ENCODE peak calls at places on chromosomes 12 and 14, in four cellular contexts. F, B, D and E are unnamed samples.
A peak's percentile ranks its signal among the peaks of the same experiment; 100 is the strongest.

GRCh38 chr12:64810831-64811230 is 13.6 kb upstream of the TBC1D30 start:
- DNase-seq in F (no peak), B (no peak), D (peak; percentile 93), E (no peak)

GRCh38 chr12:89245090-89245489 is 107.2 kb downstream of the DUSP6 start:
- DNase-seq in F (peak; percentile 58), B (no peak), D (no peak), E (no peak)

GRCh38 chr12:52636592-52637258 is 15.3 kb downstream of the KRT2 start:
- DNase-seq in F (no peak), B (peak; percentile 17), D (no peak), E (no peak)

GRCh38 chr14:97976861-97977260 is 1179.7 kb downstream of the VRK1 start:
- DNase-seq in F (no peak), B (no peak), D (no peak), E (no peak)

GRCh38 chr12:124388679-124389536 is 94.0 kb downstream of the RFLNA start:
- DNase-seq in F (peak; percentile 94), B (peak; percentile 97), D (peak; percentile 79), E (peak; percentile 94)

GRCh38 chr14:32426596-32427408 is 97.7 kb downstream of the AKAP6 start:
- DNase-seq in F (no peak), B (peak; percentile 76), D (peak; percentile 17), E (no peak)

GRCh38 chr14:100404419-100404818 is 81.3 kb downstream of the SLC25A47 start:
- DNase-seq in F (no peak), B (no peak), D (no peak), E (no peak)

GRCh38 chr12:27382126-27382795 is 49.6 kb downstream of the BMAL2 start:
- DNase-seq in F (no peak), B (no peak), D (peak; percentile 33), E (peak; percentile 35)

GRCh38 chr12:113670742-113671141 is 199.1 kb upstream of the LHX5 start:
- DNase-seq in F (no peak), B (no peak), D (no peak), E (no peak)

GRCh38 chr12:15152864-15153263 is 68.4 kb downstream of the RERG start:
- DNase-seq in F (peak; percentile 84), B (no peak), D (peak; percentile 39), E (peak; percentile 77)

GRCh38 chr14:97655169-97655948 is 858.2 kb downstream of the VRK1 start:
- DNase-seq in F (no peak), B (no peak), D (peak; percentile 25), E (no peak)

GRCh38 chr12:87802721-87803011 is 226.5 kb downstream of the C12orf50 start:
- DNase-seq in F (no peak), B (no peak), D (peak; percentile 17), E (no peak)
- H3K4me3 ChIP-seq in F (no peak overlapping the region), B (no peak overlapping the region), D (no peak overlapping the region), E (no peak overlapping the region)

GRCh38 chr14:75456069-75457023 is 28.5 kb downstream of the JDP2 start:
- DNase-seq in F (no peak), B (peak; percentile 52), D (no peak), E (no peak)

GRCh38 chr14:75454963-75455546 is 27.2 kb downstream of the JDP2 start:
- DNase-seq in F (peak; percentile 85), B (peak; percentile 89), D (peak; percentile 12), E (peak; percentile 68)

GRCh38 chr14:75452324-75452723 is 24.5 kb downstream of the JDP2 start:
- DNase-seq in F (peak; percentile 29), B (peak; percentile 68), D (no peak), E (peak; percentile 14)

GRCh38 chr14:75452900-75453816 is 25.3 kb downstream of the JDP2 start:
- DNase-seq in F (peak; percentile 97), B (peak; percentile 81), D (peak; percentile 5), E (peak; percentile 75)

DNA sequence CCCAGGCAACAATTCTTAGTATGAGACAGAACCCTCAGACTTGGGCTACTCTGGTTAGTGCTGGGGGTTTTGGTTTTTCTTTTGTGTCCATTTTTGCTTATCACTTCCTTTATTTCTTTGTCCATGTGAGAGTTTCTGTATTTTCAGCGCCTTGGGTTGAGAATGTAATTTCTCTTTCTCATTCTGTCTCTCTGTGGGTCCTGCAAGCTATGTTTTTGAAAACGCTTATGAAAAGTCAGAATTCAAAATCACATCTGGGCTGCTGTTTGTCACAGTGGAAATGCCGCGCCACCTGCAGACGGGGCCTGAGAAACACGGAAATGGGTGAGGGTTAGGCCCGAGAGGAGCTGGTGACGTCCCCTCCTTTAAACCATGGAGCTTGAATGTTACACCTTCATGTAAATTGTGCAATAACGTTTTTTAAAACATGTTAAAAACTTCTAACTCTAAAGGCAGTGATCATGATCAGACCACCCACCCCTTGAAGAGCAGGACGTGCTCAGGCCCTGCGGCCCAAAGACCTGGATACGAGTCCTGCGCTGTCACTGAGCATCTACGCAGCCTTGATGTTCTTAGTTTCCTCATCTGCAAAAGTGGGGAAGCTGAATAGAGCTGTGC is 26.1 kb downstream of the JDP2 start:
- DNase-seq in F (no peak), B (no peak), D (no peak), E (no peak)
- TF ChIP-seq CTCF in F (no peak), B (no peak), D (no peak), E (no peak)

DNA sequence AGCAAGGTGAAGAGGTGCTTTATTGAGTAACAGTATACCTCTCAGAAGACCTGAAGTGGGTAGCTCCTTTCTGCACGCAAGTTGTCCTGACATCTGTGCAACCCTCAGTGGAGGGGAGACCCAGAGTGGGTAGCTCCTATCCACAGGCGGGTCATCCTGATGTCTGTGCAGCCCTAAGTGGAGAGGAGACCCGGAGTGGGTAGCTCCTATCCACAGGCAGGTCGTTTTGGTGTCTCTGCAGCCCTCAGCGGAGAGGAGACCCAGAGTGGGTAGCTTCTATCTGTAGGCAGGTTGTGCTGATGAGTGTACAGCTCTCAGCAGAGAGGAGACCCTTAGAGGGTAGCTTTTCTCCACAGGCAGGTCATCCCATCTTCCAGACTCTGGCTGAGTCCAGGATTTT is 45.1 kb upstream of the PRPF39 start:
- DNase-seq in F (no peak), B (no peak), D (no peak), E (no peak)
- H3K4me3 ChIP-seq in F (no peak overlapping the region), B (no peak overlapping the region), D (no peak overlapping the region), E (no peak overlapping the region)

GRCh38 chr12:31324845-31325523 is 966 bp downstream of the SINHCAF start:
- DNase-seq in F (peak; percentile 67), B (peak; percentile 79), D (peak; percentile 47), E (peak; percentile 71)

GRCh38 chr12:31325524-31325875 is 450 bp downstream of the SINHCAF start:
- DNase-seq in F (no peak), B (peak; percentile 64), D (no peak), E (no peak)

GRCh38 chr12:31323466-31324115 is 2.4 kb downstream of the SINHCAF start:
- DNase-seq in F (peak; percentile 19), B (peak; percentile 62), D (no peak), E (peak; percentile 35)

GRCh38 chr12:31322651-31323248 is 3.2 kb downstream of the SINHCAF start:
- DNase-seq in F (peak; percentile 54), B (peak; percentile 58), D (no peak), E (peak; percentile 46)

DNA sequence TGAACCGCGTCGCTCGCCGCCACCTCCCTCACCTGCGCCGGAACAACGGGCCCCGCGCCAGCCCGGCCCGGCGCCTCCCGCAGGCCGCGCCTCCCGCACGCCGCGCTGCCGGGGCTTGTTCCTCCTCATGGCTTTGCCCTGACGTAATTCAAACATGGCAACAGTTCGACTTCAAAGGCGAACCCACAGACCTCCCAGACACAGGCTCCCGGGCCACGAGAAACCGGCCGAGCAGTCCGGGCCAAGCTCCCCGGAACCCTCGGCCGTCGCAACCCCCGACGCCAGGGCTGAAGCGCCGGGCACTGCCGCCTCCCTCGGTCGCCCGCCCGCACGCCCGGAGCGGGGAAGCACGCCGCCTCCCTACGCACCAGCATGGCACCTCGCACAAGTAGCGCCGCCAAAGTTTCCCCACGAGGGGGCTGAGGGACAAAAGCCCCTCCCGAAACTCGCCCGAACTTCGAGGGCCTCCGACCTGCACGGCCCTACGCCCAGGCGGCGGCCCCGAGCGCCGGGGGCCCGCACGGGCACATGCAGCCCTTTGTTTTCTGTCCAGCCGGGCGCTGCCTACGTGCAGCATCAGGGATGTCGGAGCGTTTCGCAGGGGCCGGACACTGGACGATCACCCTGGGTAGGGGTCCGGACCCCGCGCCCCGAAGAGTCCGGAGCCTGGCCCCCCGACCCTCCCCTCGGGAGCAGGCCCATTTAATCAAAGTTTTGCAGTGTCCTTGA is 1.7 kb downstream of the SINHCAF start:
- DNase-seq in F (peak; percentile 85), B (peak; percentile 76), D (peak; percentile 65), E (peak; percentile 81)
- TF ChIP-seq CTCF in F (no peak), B (peak; percentile 5), D (no peak), E (no peak)

GRCh38 chr12:11813422-11813813 is 163.9 kb downstream of the ETV6 start:
- DNase-seq in F (peak; percentile 13), B (peak; percentile 59), D (no peak), E (no peak)
- H3K4me3 ChIP-seq in F (no peak overlapping the region), B (peak overlapping the region; percentile 35), D (no peak overlapping the region), E (no peak overlapping the region)

DNA sequence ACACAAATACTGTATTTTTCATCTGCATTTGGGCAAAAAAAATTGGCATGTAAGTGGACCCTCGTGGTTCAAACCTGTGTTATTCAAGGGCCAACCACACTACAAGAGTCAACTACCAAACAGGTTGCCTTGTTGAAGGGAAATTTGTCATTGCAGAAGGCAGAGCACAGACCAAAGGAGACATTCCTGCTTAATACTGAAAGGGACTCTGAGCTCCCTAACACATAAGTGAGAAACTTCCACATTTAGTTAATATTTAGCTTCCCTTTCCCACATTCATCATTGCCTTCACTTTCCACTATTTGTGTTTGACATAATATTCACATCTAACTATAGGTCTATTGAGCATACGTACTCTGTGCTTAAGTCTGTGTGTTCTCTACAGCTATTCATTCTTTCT is 266.9 kb downstream of the KCNH5 start:
- DNase-seq in F (no peak), B (no peak), D (no peak), E (no peak)
- TF ChIP-seq CTCF in F (no peak), B (no peak), D (no peak), E (no peak)

DNA sequence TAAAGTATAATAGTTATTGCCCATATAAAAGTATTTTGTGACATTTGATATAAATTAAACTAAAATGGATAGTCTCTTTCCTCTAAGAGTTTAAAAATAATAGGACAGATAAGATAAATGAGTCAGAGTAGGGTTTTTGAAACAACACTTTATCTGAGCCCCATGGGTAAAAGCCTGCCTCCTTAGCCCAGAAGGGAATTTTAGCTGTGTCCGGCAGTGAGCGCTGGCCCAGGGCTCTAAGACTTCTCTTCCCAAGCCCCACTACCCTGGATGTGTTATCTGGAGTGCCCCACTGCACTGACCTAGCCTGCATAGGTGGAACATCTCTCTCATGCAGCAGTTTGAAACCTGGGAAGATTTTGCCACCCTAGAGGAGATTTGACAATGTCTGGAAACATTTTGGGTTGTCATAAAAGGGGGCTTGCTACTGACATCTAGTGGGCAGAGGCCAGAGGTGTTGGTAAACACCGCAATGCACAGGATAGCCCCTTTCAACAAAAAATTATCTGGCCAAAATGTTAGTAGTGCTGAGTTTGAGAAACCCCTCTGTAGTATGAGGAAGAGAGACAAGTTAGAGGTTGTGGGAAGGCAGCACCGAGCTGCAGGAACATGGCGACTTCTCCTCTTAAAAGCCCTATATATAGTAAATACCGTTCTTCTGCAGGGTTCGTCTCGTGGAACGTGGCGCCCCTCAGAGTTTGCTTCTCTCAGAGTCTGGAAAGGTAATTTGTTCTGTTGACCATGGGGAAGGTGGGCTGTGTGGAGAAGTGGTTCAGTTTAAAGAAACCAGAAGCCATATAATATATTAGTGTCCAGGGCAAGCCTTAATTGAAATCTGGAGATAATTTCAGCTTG is 29.3 kb upstream of the ATF1 start:
- DNase-seq in F (peak; percentile 60), B (no peak), D (peak; percentile 63), E (peak; percentile 19)
- H3K4me3 ChIP-seq in F (no peak overlapping the region), B (no peak overlapping the region), D (no peak overlapping the region), E (no peak overlapping the region)